ENCODE peak calls at places on chromosomes 3 and 15, in five cellular contexts. Y is GM23248, Q is heart left ventricle, M is GM23338, L is neural progenitor cell. K is an unnamed sample. For H3K4me1 and H3K36me3, the result is how much of the 10 kb centered on the place peaks cover.

GRCh38 chr3:78754066-78754743 is 1013.6 kb downstream of the ROBO1 start:
- DNase-seq in Y (peak), Q (no peak), M (no peak), L (peak), K (no peak)

GRCh38 chr15:101083336-101084045 is 164.3 kb downstream of the LRRK1 start:
- DNase-seq in Y (no peak), Q (no peak), M (no peak), L (no peak), K (no peak)

GRCh38 chr15:90680371-90680935 is 36.7 kb upstream of the BLM start:
- DNase-seq in Y (peak), Q (no peak), M (no peak), L (no peak), K (no peak)

GRCh38 chr15:74202461-74203401 is at the start of gene STRA6:
- DNase-seq in Y (no peak), Q (no peak), M (peak), L (peak), K (peak)

GRCh38 chr15:40047413-40048154 is 8.6 kb upstream of the SRP14 start:
- DNase-seq in Y (peak), Q (peak), M (no peak), L (no peak), K (no peak)

GRCh38 chr3:125083776-125084175 is 28.0 kb upstream of the HEG1 start:
- DNase-seq in Y (peak), Q (no peak), M (no peak), L (no peak), K (no peak)

GRCh38 chr15:68601206-68602197 is 22.7 kb downstream of the CORO2B start:
- DNase-seq in Y (no peak), Q (no peak), M (no peak), L (peak), K (peak)

GRCh38 chr15:85755942-85756341 is 38.8 kb downstream of the KLHL25 start:
- DNase-seq in Y (no peak), Q (peak), M (no peak), L (no peak), K (no peak)

DNA sequence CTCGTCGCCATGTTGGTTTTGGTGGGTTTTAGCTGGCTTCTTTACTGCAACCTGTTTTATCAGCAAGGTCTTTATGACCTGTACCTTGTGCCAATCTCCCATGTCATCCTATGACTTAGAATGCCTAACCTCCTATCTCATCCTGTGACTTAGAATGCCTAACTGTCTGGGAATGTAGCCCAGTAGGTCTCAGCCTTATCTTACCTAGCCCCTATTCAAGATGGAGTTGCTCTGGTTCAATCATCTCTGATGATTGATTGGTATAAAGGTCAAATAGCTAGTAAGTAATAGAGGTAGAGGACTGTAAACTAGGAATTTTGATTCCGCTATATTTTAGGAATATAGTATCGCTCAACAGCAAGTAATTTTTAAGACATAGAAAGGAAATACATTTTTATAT is 1.3 kb upstream of the ACKR2 start:
- DNase-seq in Y (no peak), Q (no peak), M (no peak), L (no peak), K (no peak)
- H3K4me1 ChIP-seq in Y (under half), Q (under half), M (under half), L (under half), K (under half)

DNA sequence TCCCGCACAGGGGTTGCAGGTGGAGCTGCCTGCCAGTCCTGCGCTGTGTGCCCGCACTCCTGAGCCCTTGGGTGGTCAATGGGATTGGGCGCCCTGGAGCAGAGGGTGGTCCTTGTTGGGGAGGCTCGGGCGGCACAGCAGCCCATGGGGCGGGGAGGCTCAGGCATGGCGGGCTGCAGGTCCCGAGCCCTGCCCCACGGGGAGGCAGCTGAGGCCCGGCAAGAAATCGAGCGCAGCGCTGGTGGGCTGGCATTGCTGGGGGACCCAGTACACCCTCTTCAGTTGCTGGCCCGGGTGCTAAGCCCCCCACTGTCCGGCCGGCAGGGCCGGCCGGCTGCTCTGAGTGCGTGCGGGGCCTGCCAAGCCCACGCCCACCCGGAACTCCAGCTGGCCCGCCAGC is 27.9 kb downstream of the NCK1 start:
- DNase-seq in Y (no peak), Q (no peak), M (no peak), L (no peak), K (no peak)
- H3K36me3 ChIP-seq in Y (under half), Q (under half), M (under half), L (under half), K (under half)

GRCh38 chr3:25887907-25888306 is 98.0 kb downstream of the OXSM start:
- DNase-seq in Y (no peak), Q (no peak), M (no peak), L (no peak), K (no peak)
- H3K4me1 ChIP-seq in Y (under half), Q (under half), M (under half), L (under half), K (under half)

DNA sequence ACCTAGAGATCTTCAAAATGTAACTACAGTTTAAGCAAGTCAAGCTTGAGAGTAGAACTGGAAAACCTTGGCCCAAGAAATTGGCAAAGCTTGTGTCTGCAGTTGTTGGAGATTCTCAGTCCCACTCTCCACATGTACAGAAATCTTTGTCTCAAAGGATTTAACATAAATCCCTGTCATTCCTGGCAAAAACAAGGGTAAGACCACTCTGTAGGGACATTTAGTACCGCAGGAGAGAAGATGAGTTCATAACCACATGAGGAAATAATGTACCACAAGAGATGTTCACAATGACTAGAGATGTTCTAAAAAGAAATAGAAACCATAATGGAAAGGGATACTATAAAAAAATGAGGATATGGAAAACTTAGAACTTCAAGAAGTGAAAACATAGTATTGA is 73.7 kb downstream of the RAB7A start:
- DNase-seq in Y (no peak), Q (no peak), M (no peak), L (no peak), K (no peak)
- H3K36me3 ChIP-seq in Y (under half), Q (under half), M (under half), L (under half), K (half or more)

DNA sequence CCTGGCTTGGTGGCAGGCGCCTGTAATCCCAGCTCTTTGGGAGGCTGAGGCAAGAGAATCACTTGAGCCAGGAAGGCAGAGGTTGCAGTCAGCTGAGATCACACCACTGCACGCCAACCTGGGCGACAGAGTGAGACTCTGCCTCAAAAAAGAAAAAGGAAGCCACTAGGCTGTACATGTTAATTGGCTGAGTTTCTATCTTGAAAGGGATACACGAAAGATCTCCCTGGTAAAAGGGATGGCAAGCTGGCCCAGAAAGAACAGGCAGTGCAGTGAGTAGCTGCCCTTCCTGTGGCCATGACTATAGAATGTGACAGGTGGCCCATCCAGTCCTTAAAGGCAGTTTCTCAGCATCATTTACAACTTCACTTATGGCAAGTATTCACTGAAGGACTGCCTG is 12.3 kb downstream of the LRIG1 start:
- DNase-seq in Y (no peak), Q (no peak), M (no peak), L (no peak), K (no peak)
- H3K4me1 ChIP-seq in Y (under half), Q (under half), M (half or more), L (half or more), K (under half)

DNA sequence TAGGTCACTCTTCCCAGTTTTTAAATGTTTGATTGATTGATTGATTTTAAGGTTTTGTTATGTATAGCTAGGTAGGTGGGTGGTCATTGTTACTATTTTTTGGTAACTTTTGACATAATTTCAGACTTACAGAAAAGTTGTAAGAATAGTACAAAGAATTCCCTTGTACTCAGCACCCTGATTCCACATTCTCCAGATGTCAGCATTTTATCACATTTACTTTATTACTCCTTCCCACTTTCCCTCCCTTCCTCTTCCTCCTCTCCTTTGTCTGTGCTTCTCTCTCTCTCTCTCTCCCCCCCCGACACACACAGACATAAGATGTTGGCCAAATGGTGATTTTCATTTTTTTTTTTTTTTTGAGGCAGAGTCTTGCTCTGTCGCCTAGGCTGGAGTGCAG is 14.8 kb downstream of the IDH3A start:
- DNase-seq in Y (no peak), Q (no peak), M (no peak), L (no peak), K (no peak)
- H3K36me3 ChIP-seq in Y (under half), Q (half or more), M (under half), L (under half), K (half or more)

GRCh38 chr3:127000792-127001191 is 17.9 kb downstream of the PLXNA1 start:
- DNase-seq in Y (no peak), Q (no peak), M (no peak), L (no peak), K (no peak)
- H3K4me1 ChIP-seq in Y (under half), Q (under half), M (under half), L (under half), K (under half)

DNA sequence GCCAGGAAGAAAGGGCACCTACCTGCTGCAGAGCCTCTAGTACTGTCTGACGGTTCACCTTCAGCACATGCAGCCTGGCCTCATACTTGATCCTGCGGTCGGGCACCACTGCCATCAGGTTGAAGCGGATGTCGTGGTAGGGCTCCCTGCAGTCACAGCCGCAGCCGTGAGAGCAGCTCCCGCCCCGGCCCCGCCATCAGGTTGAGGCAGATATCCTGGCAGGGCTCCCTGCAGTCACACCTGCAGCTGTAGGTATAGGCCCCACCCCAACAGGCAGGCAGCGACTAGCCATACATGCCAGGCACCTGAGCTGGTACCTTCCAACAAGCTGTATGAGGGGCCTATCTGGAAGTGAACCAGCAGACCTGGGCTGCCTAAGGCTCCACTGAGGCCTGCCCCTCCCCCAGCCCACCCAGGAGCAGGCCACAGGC is 38.7 kb downstream of the SEMA3G start:
- DNase-seq in Y (no peak), Q (no peak), M (no peak), L (no peak), K (no peak)
- H3K36me3 ChIP-seq in Y (under half), Q (half or more), M (under half), L (under half), K (half or more)

DNA sequence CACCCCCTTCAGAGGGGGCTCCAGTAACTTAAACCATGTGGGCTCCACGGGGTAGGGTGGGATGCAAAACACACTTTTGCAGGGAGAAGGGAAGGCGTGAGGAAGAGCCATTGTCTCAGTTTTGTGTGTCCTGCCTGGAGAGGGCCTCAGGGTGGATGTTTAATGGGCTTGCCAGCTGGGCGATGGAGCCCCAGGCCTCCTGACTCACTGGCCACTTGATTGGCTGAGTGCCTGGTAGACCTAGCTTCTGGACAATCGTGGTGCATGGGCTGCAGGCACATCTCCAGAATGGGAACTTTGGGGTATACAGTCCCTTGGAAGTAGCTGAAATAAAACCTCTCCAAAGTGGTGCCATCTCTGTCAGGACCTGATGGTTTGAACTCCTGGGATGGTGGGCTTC is 118.3 kb upstream of the MRPS22 start:
- DNase-seq in Y (peak), Q (no peak), M (no peak), L (no peak), K (no peak)
- H3K4me1 ChIP-seq in Y (under half), Q (under half), M (under half), L (under half), K (under half)

K was measured in HAP-1.